ENCODE peak calls at places on chromosome 4, in eight cellular contexts. K is B cell; S is AG04449; W is tibial artery; O is PC-9; E is heart left ventricle; U is omental fat pad; X is CD8-positive, alpha-beta T cell. V is an unnamed sample.

GRCh38 chr4:126777649-126778048 is 855.1 kb upstream of the INTU start:
- DNase-seq in X (no peak), S (no peak), W (no peak), E (no peak), U (no peak), K (no peak), O (no peak), V (no peak)

GRCh38 chr4:11497212-11497806 is 68.6 kb upstream of the HS3ST1 start:
- DNase-seq in W (no peak), U (no peak), E (no peak), X (no peak), K (no peak), O (no peak), S (no peak), V (no peak)

GRCh38 chr4:186724861-186725419 is 1.3 kb upstream of the FAT1 start:
- DNase-seq in O (peak), U (no peak), X (no peak), W (no peak), S (no peak), K (no peak), E (no peak), V (no peak)

GRCh38 chr4:25069014-25069413 is 38.3 kb upstream of the LGI2 start:
- DNase-seq in O (no peak), W (no peak), X (no peak), K (no peak), U (no peak), S (no peak), E (no peak), V (no peak)

GRCh38 chr4:76725039-76725438 is 172.9 kb downstream of the SOWAHB start:
- DNase-seq in U (no peak), E (no peak), O (no peak), S (no peak), X (no peak), K (no peak), W (no peak), V (no peak)

GRCh38 chr4:127978930-127979329 is 13.7 kb downstream of the ABHD18 start:
- DNase-seq in X (no peak), E (no peak), S (no peak), W (no peak), K (no peak), O (no peak), U (no peak), V (no peak)

GRCh38 chr4:126604273-126604867 is 1028.4 kb upstream of the INTU start:
- DNase-seq in E (no peak), X (no peak), W (no peak), S (no peak), K (no peak), O (peak), U (no peak), V (no peak)

GRCh38 chr4:89446193-89446592 is 138.6 kb upstream of the GPRIN3 start:
- DNase-seq in K (no peak), O (no peak), S (no peak), U (no peak), E (no peak), X (no peak), W (no peak), V (no peak)

GRCh38 chr4:21819086-21819485 is 129.5 kb downstream of the KCNIP4 start:
- DNase-seq in W (no peak), E (peak), K (no peak), S (no peak), O (no peak), X (no peak), U (no peak), V (no peak)

GRCh38 chr4:2286904-2287593 is 25.1 kb upstream of the MXD4 start:
- DNase-seq in E (no peak), U (peak), S (no peak), X (no peak), O (no peak), K (no peak), W (peak), V (no peak)

GRCh38 chr4:102402223-102402622 is 56.9 kb upstream of the SLC39A8 start:
- DNase-seq in U (no peak), E (no peak), X (no peak), K (no peak), W (no peak), O (no peak), S (no peak), V (no peak)

GRCh38 chr4:40328383-40328782 is 6.8 kb upstream of the CHRNA9 start:
- DNase-seq in E (no peak), U (no peak), K (no peak), S (no peak), O (no peak), W (no peak), X (no peak), V (no peak)

GRCh38 chr4:74228691-74229640 is 71.0 kb downstream of the MTHFD2L start:
- DNase-seq in X (peak), E (peak), U (peak), O (peak), W (no peak), K (peak), S (no peak), V (peak)

GRCh38 chr4:180587379-180587778 is 1655.8 kb upstream of the TENM3 start:
- DNase-seq in W (no peak), K (no peak), U (no peak), X (no peak), O (no peak), E (no peak), S (no peak), V (no peak)
- TF ChIP-seq CTCF in W (no peak), K (no peak), U (no peak), X (no peak), O (no peak), E (no peak), S (no peak), V (no peak)

GRCh38 chr4:4853371-4853823 is 6.1 kb upstream of the MSX1 start:
- DNase-seq in E (peak), X (no peak), K (peak), W (peak), S (no peak), O (no peak), U (no peak), V (no peak)

GRCh38 chr4:4851081-4851480 is 8.4 kb upstream of the MSX1 start:
- DNase-seq in U (no peak), W (peak), O (no peak), E (peak), S (no peak), K (no peak), X (no peak), V (no peak)

GRCh38 chr4:4851906-4852305 is 7.6 kb upstream of the MSX1 start:
- DNase-seq in W (peak), E (peak), X (no peak), U (no peak), K (no peak), S (no peak), O (no peak), V (no peak)

GRCh38 chr4:4853921-4854648 is 5.4 kb upstream of the MSX1 start:
- DNase-seq in S (no peak), U (no peak), E (peak), K (no peak), X (no peak), O (no peak), W (peak), V (no peak)

DNA sequence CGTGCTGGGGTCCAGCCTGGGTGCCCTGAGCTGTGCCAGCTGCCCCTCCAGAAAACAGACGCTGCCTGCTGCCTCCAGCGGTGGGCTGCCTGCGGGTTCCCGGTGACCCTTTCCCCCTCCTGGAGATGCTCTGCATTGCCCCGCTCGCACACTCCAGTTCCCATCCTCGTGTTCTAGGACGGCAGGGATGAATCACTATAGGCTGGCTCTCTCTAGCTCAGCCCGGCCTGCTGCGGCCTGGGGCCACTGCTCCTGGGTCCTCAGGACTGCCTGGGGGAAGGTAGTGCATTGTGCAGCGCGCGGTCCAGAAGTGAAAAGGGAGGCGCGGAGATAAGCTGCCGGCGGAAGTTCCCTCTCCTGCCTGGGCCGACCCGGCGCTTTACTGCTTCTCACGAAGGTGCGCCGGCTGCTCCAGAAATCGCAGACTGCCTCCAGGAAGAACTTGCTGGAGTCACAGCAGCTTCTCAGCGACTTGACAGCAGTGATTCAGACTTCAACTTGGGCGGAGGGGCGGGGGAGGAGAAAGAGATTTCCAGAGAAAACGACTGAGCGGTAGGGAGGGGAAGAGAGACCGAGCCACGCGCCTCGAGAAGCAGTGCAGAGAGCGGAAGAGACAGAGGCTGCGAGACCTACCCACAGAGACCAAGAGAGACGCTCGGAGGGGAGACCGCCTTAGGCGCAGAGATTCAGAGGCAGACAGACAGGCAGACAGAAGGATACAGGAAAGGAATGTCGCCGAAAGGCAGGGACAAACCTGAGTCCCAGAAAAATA is 6.7 kb upstream of the MSX1 start:
- DNase-seq in E (peak), O (no peak), K (peak), X (no peak), U (no peak), W (peak), S (peak), V (no peak)
- TF ChIP-seq CTCF in E (no peak), O (no peak), K (no peak), X (no peak), U (no peak), W (no peak), S (peak), V (no peak)

GRCh38 chr4:36235306-36235705 is 9.0 kb downstream of the ARAP2 start:
- DNase-seq in K (no peak), S (no peak), U (no peak), O (peak), X (no peak), W (no peak), E (no peak), V (no peak)
- TF ChIP-seq CTCF in K (no peak), S (no peak), U (no peak), O (no peak), X (no peak), W (no peak), E (no peak), V (no peak)

GRCh38 chr4:113675731-113676707 is 85.5 kb downstream of the CAMK2D start:
- DNase-seq in O (no peak), X (no peak), K (no peak), S (no peak), U (no peak), W (no peak), E (no peak), V (no peak)

GRCh38 chr4:113674733-113675132 is 86.8 kb downstream of the CAMK2D start:
- DNase-seq in S (no peak), X (no peak), O (no peak), W (no peak), U (no peak), E (no peak), K (no peak), V (no peak)

GRCh38 chr4:113677333-113677732 is 84.2 kb downstream of the CAMK2D start:
- DNase-seq in X (no peak), E (no peak), K (peak), S (no peak), U (no peak), W (no peak), O (no peak), V (no peak)

GRCh38 chr4:113674251-113674650 is 87.3 kb downstream of the CAMK2D start:
- DNase-seq in E (peak), S (no peak), U (no peak), W (no peak), O (no peak), K (no peak), X (no peak), V (peak)

DNA sequence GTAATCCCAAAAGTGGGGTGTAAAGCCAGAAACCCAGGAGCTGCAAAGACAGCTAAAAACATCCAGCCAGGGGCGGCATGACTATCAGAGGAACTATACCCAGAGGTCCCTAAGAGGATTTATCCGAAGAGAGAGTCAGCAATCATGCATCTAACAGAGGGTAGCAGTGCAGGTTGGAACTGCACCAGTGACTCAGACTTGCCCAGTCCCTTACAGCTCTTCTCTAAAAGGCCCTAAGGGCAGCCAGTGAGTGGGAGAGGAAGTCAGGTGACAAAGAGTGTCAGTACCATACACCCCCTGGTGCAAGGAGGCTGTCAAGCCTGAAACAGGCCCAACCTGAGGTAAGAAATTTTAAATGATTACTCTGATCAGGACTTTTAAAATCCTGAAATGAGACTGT is 88.1 kb downstream of the CAMK2D start:
- DNase-seq in K (no peak), O (no peak), W (no peak), E (no peak), S (no peak), X (peak), U (no peak), V (no peak)
- TF ChIP-seq CTCF in K (no peak), O (no peak), W (no peak), E (no peak), S (no peak), X (no peak), U (no peak), V (no peak)